ENCODE peak calls at places on chromosomes 6 and 20, in nine cellular contexts. One of them, this sample, is unnamed.

GRCh38 chr20:22374678-22375590 is 209.4 kb downstream of the FOXA2 start:
- DNase-seq in mucosa of descending colon: no peak
- DNase-seq in neuronal stem cell: no peak
- DNase-seq in OCI-LY7: peak; percentile 50
- DNase-seq in astrocyte: peak; percentile 10
- DNase-seq in fibroblast of lung: peak; percentile 24
- DNase-seq in effector memory CD4-positive, alpha-beta T cell: no peak
- DNase-seq in colonic mucosa: no peak
- DNase-seq in heart left ventricle: no peak
- DNase-seq in this sample: no peak

GRCh38 chr6:27502508-27503435 is 29.9 kb upstream of the ZNF184 start:
- DNase-seq in OCI-LY7: peak; percentile 82
- DNase-seq in astrocyte: peak; percentile 48
- DNase-seq in mucosa of descending colon: peak; percentile 73
- DNase-seq in colonic mucosa: peak; percentile 73
- DNase-seq in fibroblast of lung: peak; percentile 68
- DNase-seq in effector memory CD4-positive, alpha-beta T cell: peak; percentile 37
- DNase-seq in heart left ventricle: no peak
- DNase-seq in neuronal stem cell: peak; percentile 62
- DNase-seq in this sample: peak; percentile 91

GRCh38 chr6:90039911-90040310 is 145.6 kb downstream of the GJA10 start:
- DNase-seq in neuronal stem cell: no peak
- DNase-seq in heart left ventricle: no peak
- DNase-seq in effector memory CD4-positive, alpha-beta T cell: no peak
- DNase-seq in OCI-LY7: no peak
- DNase-seq in astrocyte: peak; percentile 72
- DNase-seq in colonic mucosa: no peak
- DNase-seq in fibroblast of lung: peak; percentile 76
- DNase-seq in mucosa of descending colon: no peak
- DNase-seq in this sample: no peak

GRCh38 chr20:40275738-40276137 is 413.3 kb downstream of the MAFB start:
- DNase-seq in colonic mucosa: no peak
- DNase-seq in fibroblast of lung: no peak
- DNase-seq in mucosa of descending colon: no peak
- DNase-seq in OCI-LY7: no peak
- DNase-seq in heart left ventricle: no peak
- DNase-seq in astrocyte: no peak
- DNase-seq in effector memory CD4-positive, alpha-beta T cell: no peak
- DNase-seq in neuronal stem cell: peak; percentile 35
- DNase-seq in this sample: no peak

GRCh38 chr20:36645998-36646397 is at the start of gene SLA2:
- DNase-seq in heart left ventricle: no peak
- DNase-seq in effector memory CD4-positive, alpha-beta T cell: peak; percentile 58
- DNase-seq in neuronal stem cell: no peak
- DNase-seq in colonic mucosa: peak; percentile 32
- DNase-seq in fibroblast of lung: no peak
- DNase-seq in OCI-LY7: peak; percentile 56
- DNase-seq in mucosa of descending colon: peak; percentile 51
- DNase-seq in astrocyte: no peak
- DNase-seq in this sample: no peak

GRCh38 chr6:138162947-138163569 is 1.3 kb downstream of the ARFGEF3 start:
- DNase-seq in fibroblast of lung: no peak
- DNase-seq in OCI-LY7: no peak
- DNase-seq in mucosa of descending colon: no peak
- DNase-seq in colonic mucosa: no peak
- DNase-seq in heart left ventricle: no peak
- DNase-seq in astrocyte: no peak
- DNase-seq in effector memory CD4-positive, alpha-beta T cell: no peak
- DNase-seq in neuronal stem cell: no peak
- DNase-seq in this sample: no peak

GRCh38 chr6:131107166-131107565 is 28.1 kb upstream of the AKAP7 start:
- DNase-seq in effector memory CD4-positive, alpha-beta T cell: no peak
- DNase-seq in mucosa of descending colon: no peak
- DNase-seq in colonic mucosa: no peak
- DNase-seq in fibroblast of lung: peak; percentile 96
- DNase-seq in OCI-LY7: no peak
- DNase-seq in astrocyte: peak; percentile 95
- DNase-seq in neuronal stem cell: no peak
- DNase-seq in heart left ventricle: no peak
- DNase-seq in this sample: no peak

GRCh38 chr20:25058797-25059486 is 1.0 kb upstream of the ACSS1 start:
- DNase-seq in OCI-LY7: no peak
- DNase-seq in fibroblast of lung: no peak
- DNase-seq in colonic mucosa: peak; percentile 52
- DNase-seq in mucosa of descending colon: peak; percentile 36
- DNase-seq in neuronal stem cell: no peak
- DNase-seq in effector memory CD4-positive, alpha-beta T cell: no peak
- DNase-seq in astrocyte: no peak
- DNase-seq in heart left ventricle: peak; percentile 68
- DNase-seq in this sample: no peak

GRCh38 chr6:3231213-3232016 is 4.0 kb upstream of the TUBB2B start:
- DNase-seq in effector memory CD4-positive, alpha-beta T cell: no peak
- DNase-seq in heart left ventricle: peak; percentile 78
- DNase-seq in mucosa of descending colon: peak; percentile 95
- DNase-seq in OCI-LY7: no peak
- DNase-seq in fibroblast of lung: peak; percentile 74
- DNase-seq in astrocyte: peak; percentile 59
- DNase-seq in neuronal stem cell: peak; percentile 83
- DNase-seq in colonic mucosa: peak; percentile 90
- DNase-seq in this sample: no peak

GRCh38 chr6:166167801-166168615 is at the start of gene TBXT:
- DNase-seq in astrocyte: no peak
- DNase-seq in fibroblast of lung: peak; percentile 1
- DNase-seq in effector memory CD4-positive, alpha-beta T cell: no peak
- DNase-seq in neuronal stem cell: no peak
- DNase-seq in mucosa of descending colon: no peak
- DNase-seq in colonic mucosa: no peak
- DNase-seq in heart left ventricle: no peak
- DNase-seq in OCI-LY7: peak; percentile 64
- DNase-seq in this sample: peak; percentile 17

GRCh38 chr6:121630716-121631115 is 195.3 kb downstream of the GJA1 start:
- DNase-seq in astrocyte: no peak
- DNase-seq in colonic mucosa: no peak
- DNase-seq in effector memory CD4-positive, alpha-beta T cell: no peak
- DNase-seq in fibroblast of lung: no peak
- DNase-seq in neuronal stem cell: no peak
- DNase-seq in heart left ventricle: no peak
- DNase-seq in mucosa of descending colon: no peak
- DNase-seq in OCI-LY7: no peak
- DNase-seq in this sample: no peak

GRCh38 chr6:160972111-160972510 is 19.5 kb upstream of the MAP3K4 start:
- DNase-seq in effector memory CD4-positive, alpha-beta T cell: no peak
- DNase-seq in colonic mucosa: no peak
- DNase-seq in fibroblast of lung: peak; percentile 98
- DNase-seq in OCI-LY7: no peak
- DNase-seq in heart left ventricle: no peak
- DNase-seq in neuronal stem cell: no peak
- DNase-seq in astrocyte: peak; percentile 98
- DNase-seq in mucosa of descending colon: no peak
- DNase-seq in this sample: peak; percentile 78

GRCh38 chr20:3082306-3082951 is 2.1 kb downstream of the AVP start:
- DNase-seq in effector memory CD4-positive, alpha-beta T cell: no peak
- DNase-seq in heart left ventricle: no peak
- DNase-seq in mucosa of descending colon: no peak
- DNase-seq in astrocyte: no peak
- DNase-seq in colonic mucosa: no peak
- DNase-seq in neuronal stem cell: no peak
- DNase-seq in OCI-LY7: no peak
- DNase-seq in fibroblast of lung: no peak
- DNase-seq in this sample: no peak
- H3K4me3 ChIP-seq in effector memory CD4-positive, alpha-beta T cell: peak overlapping the region; percentile 25
- H3K4me3 ChIP-seq in heart left ventricle: peak overlapping the region; percentile 19
- H3K4me3 ChIP-seq in mucosa of descending colon: no peak overlapping the region
- H3K4me3 ChIP-seq in astrocyte: no peak overlapping the region
- H3K4me3 ChIP-seq in colonic mucosa: no peak overlapping the region
- H3K4me3 ChIP-seq in neuronal stem cell: peak overlapping the region; percentile 3
- H3K4me3 ChIP-seq in OCI-LY7: no peak overlapping the region
- H3K4me3 ChIP-seq in fibroblast of lung: no peak overlapping the region
- H3K4me3 ChIP-seq in this sample: no peak overlapping the region

DNA sequence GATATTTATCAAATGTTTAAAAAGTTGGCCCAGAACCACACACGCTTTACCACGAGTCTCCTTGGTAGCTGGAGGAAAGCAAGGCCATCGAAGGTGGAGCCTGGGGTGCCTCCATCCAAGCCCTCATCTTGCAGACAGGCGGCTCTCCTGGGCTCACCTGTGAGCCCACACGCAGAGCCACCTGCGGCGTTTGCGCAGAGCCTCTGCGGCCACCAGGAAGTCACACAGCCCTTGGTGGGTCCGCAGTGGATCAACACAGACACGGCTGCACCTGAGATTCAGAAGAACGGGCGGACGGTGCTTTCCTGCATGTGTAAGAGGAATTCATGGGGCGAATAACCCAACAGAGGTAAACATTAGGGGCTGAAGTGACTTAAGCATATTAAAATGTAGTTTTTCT is 24.5 kb upstream of the SMOC2 start:
- DNase-seq in heart left ventricle: no peak
- DNase-seq in effector memory CD4-positive, alpha-beta T cell: no peak
- DNase-seq in fibroblast of lung: no peak
- DNase-seq in colonic mucosa: no peak
- DNase-seq in mucosa of descending colon: no peak
- DNase-seq in OCI-LY7: no peak
- DNase-seq in neuronal stem cell: no peak
- DNase-seq in astrocyte: no peak
- DNase-seq in this sample: no peak
- H3K9me3 ChIP-seq in heart left ventricle: no peaks in the 10 kb centered on the region
- H3K9me3 ChIP-seq in effector memory CD4-positive, alpha-beta T cell: no peaks in the 10 kb centered on the region
- H3K9me3 ChIP-seq in fibroblast of lung: no peaks in the 10 kb centered on the region
- H3K9me3 ChIP-seq in colonic mucosa: no peaks in the 10 kb centered on the region
- H3K9me3 ChIP-seq in mucosa of descending colon: no peaks in the 10 kb centered on the region
- H3K9me3 ChIP-seq in OCI-LY7: no peaks in the 10 kb centered on the region
- H3K9me3 ChIP-seq in neuronal stem cell: no peaks in the 10 kb centered on the region
- H3K9me3 ChIP-seq in astrocyte: no peaks in the 10 kb centered on the region
- H3K9me3 ChIP-seq in this sample: no peaks in the 10 kb centered on the region

GRCh38 chr20:58677808-58678207 is 14.8 kb upstream of the NPEPL1 start:
- DNase-seq in heart left ventricle: no peak
- DNase-seq in OCI-LY7: no peak
- DNase-seq in neuronal stem cell: no peak
- DNase-seq in mucosa of descending colon: no peak
- DNase-seq in fibroblast of lung: no peak
- DNase-seq in effector memory CD4-positive, alpha-beta T cell: no peak
- DNase-seq in colonic mucosa: no peak
- DNase-seq in astrocyte: no peak
- DNase-seq in this sample: no peak
- H3K36me3 ChIP-seq in heart left ventricle: peaks cover 81% of the 10 kb centered on the region
- H3K36me3 ChIP-seq in OCI-LY7: peaks cover 65% of the 10 kb centered on the region
- H3K36me3 ChIP-seq in neuronal stem cell: peaks cover 14% of the 10 kb centered on the region
- H3K36me3 ChIP-seq in mucosa of descending colon: peaks cover 8% of the 10 kb centered on the region
- H3K36me3 ChIP-seq in fibroblast of lung: peaks cover 2% of the 10 kb centered on the region
- H3K36me3 ChIP-seq in effector memory CD4-positive, alpha-beta T cell: peaks cover 56% of the 10 kb centered on the region
- H3K36me3 ChIP-seq in colonic mucosa: peaks cover 10% of the 10 kb centered on the region
- H3K36me3 ChIP-seq in astrocyte: peaks cover 22% of the 10 kb centered on the region
- H3K36me3 ChIP-seq in this sample: peaks cover 74% of the 10 kb centered on the region

DNA sequence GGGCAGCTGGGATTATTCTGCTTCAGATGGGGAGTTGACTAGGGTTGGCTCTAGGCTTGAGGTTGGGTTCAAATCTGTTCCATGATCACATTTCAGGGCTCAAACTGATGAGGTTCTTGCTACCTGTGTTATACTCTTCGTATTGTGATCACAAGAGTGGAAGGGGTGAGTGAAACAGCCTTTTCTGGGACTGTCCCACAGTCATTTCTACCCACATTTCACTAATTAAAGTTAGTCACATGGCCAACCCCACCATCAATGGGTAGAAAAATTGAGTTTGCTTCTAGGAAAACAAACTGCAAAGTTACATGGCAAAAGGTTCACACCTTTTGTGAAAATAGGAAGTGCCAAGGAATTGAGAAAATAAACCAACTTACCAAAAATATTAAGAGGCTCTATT is 33.5 kb upstream of the BMP2 start:
- DNase-seq in OCI-LY7: no peak
- DNase-seq in mucosa of descending colon: no peak
- DNase-seq in colonic mucosa: no peak
- DNase-seq in astrocyte: no peak
- DNase-seq in neuronal stem cell: no peak
- DNase-seq in fibroblast of lung: no peak
- DNase-seq in heart left ventricle: no peak
- DNase-seq in effector memory CD4-positive, alpha-beta T cell: no peak
- DNase-seq in this sample: no peak
- H3K4me3 ChIP-seq in OCI-LY7: no peak overlapping the region
- H3K4me3 ChIP-seq in mucosa of descending colon: no peak overlapping the region
- H3K4me3 ChIP-seq in colonic mucosa: no peak overlapping the region
- H3K4me3 ChIP-seq in astrocyte: no peak overlapping the region
- H3K4me3 ChIP-seq in neuronal stem cell: no peak overlapping the region
- H3K4me3 ChIP-seq in fibroblast of lung: no peak overlapping the region
- H3K4me3 ChIP-seq in heart left ventricle: no peak overlapping the region
- H3K4me3 ChIP-seq in effector memory CD4-positive, alpha-beta T cell: no peak overlapping the region
- H3K4me3 ChIP-seq in this sample: no peak overlapping the region

DNA sequence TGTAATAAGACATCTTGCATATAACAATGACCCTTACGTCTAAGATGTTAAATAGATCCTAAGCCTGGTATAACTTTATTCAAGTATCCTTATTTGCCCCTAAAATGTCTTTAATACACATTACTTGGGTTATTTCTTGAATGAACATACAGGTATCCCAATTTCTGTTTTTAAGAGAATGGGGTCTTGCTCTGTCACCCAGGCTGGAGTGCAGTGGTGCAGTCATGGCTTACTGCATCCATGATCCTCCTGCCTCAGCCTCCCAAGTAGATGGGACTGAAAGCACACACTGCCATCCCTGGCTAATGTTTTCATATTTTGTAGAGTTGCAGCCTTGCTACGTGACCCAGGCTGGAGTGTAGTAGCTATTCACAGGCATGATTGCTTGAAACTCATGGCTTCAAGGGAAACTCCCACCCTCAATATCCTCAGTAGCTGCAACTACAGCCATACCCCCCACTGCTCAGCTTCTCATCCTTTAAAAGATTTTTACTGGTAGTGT is 10.4 kb upstream of the ZNFX1 start:
- DNase-seq in fibroblast of lung: no peak
- DNase-seq in astrocyte: no peak
- DNase-seq in effector memory CD4-positive, alpha-beta T cell: no peak
- DNase-seq in neuronal stem cell: no peak
- DNase-seq in colonic mucosa: no peak
- DNase-seq in mucosa of descending colon: no peak
- DNase-seq in OCI-LY7: no peak
- DNase-seq in heart left ventricle: no peak
- DNase-seq in this sample: no peak
- H3K9me3 ChIP-seq in fibroblast of lung: peaks cover 5% of the 10 kb centered on the region
- H3K9me3 ChIP-seq in astrocyte: peaks cover 13% of the 10 kb centered on the region
- H3K9me3 ChIP-seq in effector memory CD4-positive, alpha-beta T cell: peaks cover 29% of the 10 kb centered on the region
- H3K9me3 ChIP-seq in neuronal stem cell: peaks cover 52% of the 10 kb centered on the region
- H3K9me3 ChIP-seq in colonic mucosa: no peaks in the 10 kb centered on the region
- H3K9me3 ChIP-seq in mucosa of descending colon: peaks cover 43% of the 10 kb centered on the region
- H3K9me3 ChIP-seq in OCI-LY7: no peaks in the 10 kb centered on the region
- H3K9me3 ChIP-seq in heart left ventricle: peaks cover 27% of the 10 kb centered on the region
- H3K9me3 ChIP-seq in this sample: no peaks in the 10 kb centered on the region

This sample was measured in MG63.